ENCODE peak calls at places on chromosomes 13 and 19, in eight cellular contexts. One of them, this sample, is unnamed.

GRCh38 chr19:21210037-21210621 is 68.3 kb downstream of the ZNF431 start:
- DNase-seq in hepatocyte: peak
- DNase-seq in OCI-LY7: no peak
- DNase-seq in HCT116: no peak
- DNase-seq in GM23338: peak
- DNase-seq in neural progenitor cell: no peak
- DNase-seq in SK-N-SH: no peak
- DNase-seq in MM.1S: no peak
- DNase-seq in this sample: no peak

GRCh38 chr19:3398114-3398899 is 31.9 kb downstream of the NFIC start:
- DNase-seq in hepatocyte: peak
- DNase-seq in OCI-LY7: no peak
- DNase-seq in HCT116: no peak
- DNase-seq in GM23338: peak
- DNase-seq in neural progenitor cell: peak
- DNase-seq in SK-N-SH: no peak
- DNase-seq in MM.1S: no peak
- DNase-seq in this sample: no peak

GRCh38 chr13:112759053-112759452 is 69.2 kb downstream of the ATP11A start:
- DNase-seq in hepatocyte: no peak
- DNase-seq in OCI-LY7: no peak
- DNase-seq in HCT116: no peak
- DNase-seq in GM23338: no peak
- DNase-seq in neural progenitor cell: no peak
- DNase-seq in SK-N-SH: no peak
- DNase-seq in MM.1S: no peak
- DNase-seq in this sample: no peak

GRCh38 chr19:28706693-28707092 is 506.3 kb downstream of the UQCRFS1 start:
- DNase-seq in hepatocyte: no peak
- DNase-seq in OCI-LY7: no peak
- DNase-seq in HCT116: no peak
- DNase-seq in GM23338: no peak
- DNase-seq in neural progenitor cell: no peak
- DNase-seq in SK-N-SH: no peak
- DNase-seq in MM.1S: no peak
- DNase-seq in this sample: peak

GRCh38 chr13:72983085-72983768 is 75.6 kb upstream of the KLF5 start:
- DNase-seq in hepatocyte: peak
- DNase-seq in OCI-LY7: no peak
- DNase-seq in HCT116: no peak
- DNase-seq in GM23338: no peak
- DNase-seq in neural progenitor cell: no peak
- DNase-seq in SK-N-SH: no peak
- DNase-seq in MM.1S: no peak
- DNase-seq in this sample: no peak

GRCh38 chr13:27791901-27792392 is 336 bp upstream of the GSX1 start:
- DNase-seq in hepatocyte: no peak
- DNase-seq in OCI-LY7: no peak
- DNase-seq in HCT116: no peak
- DNase-seq in GM23338: no peak
- DNase-seq in neural progenitor cell: no peak
- DNase-seq in SK-N-SH: no peak
- DNase-seq in MM.1S: no peak
- DNase-seq in this sample: no peak

GRCh38 chr19:15371119-15371518 is 8.5 kb downstream of the AKAP8 start:
- DNase-seq in hepatocyte: no peak
- DNase-seq in OCI-LY7: no peak
- DNase-seq in HCT116: no peak
- DNase-seq in GM23338: no peak
- DNase-seq in neural progenitor cell: no peak
- DNase-seq in SK-N-SH: no peak
- DNase-seq in MM.1S: no peak
- DNase-seq in this sample: no peak

GRCh38 chr19:55056827-55057226 is 6.1 kb downstream of the RDH13 start:
- DNase-seq in hepatocyte: no peak
- DNase-seq in OCI-LY7: no peak
- DNase-seq in HCT116: no peak
- DNase-seq in GM23338: no peak
- DNase-seq in neural progenitor cell: no peak
- DNase-seq in SK-N-SH: no peak
- DNase-seq in MM.1S: no peak
- DNase-seq in this sample: no peak

GRCh38 chr19:5967571-5967970 is 10.4 kb downstream of the RANBP3 start:
- DNase-seq in hepatocyte: no peak
- DNase-seq in OCI-LY7: no peak
- DNase-seq in HCT116: no peak
- DNase-seq in GM23338: no peak
- DNase-seq in neural progenitor cell: no peak
- DNase-seq in SK-N-SH: no peak
- DNase-seq in MM.1S: no peak
- DNase-seq in this sample: no peak

GRCh38 chr19:17406039-17406886 is 833 bp upstream of the BST2 start:
- DNase-seq in hepatocyte: no peak
- DNase-seq in OCI-LY7: no peak
- DNase-seq in HCT116: no peak
- DNase-seq in GM23338: no peak
- DNase-seq in neural progenitor cell: no peak
- DNase-seq in SK-N-SH: peak
- DNase-seq in MM.1S: peak
- DNase-seq in this sample: no peak

GRCh38 chr13:100511422-100511821 is 77.2 kb downstream of the GGACT start:
- DNase-seq in hepatocyte: no peak
- DNase-seq in OCI-LY7: no peak
- DNase-seq in HCT116: no peak
- DNase-seq in GM23338: no peak
- DNase-seq in neural progenitor cell: no peak
- DNase-seq in SK-N-SH: no peak
- DNase-seq in MM.1S: no peak
- DNase-seq in this sample: no peak

GRCh38 chr13:21974741-21975140 is 303.9 kb downstream of the FGF9 start:
- DNase-seq in hepatocyte: no peak
- DNase-seq in OCI-LY7: no peak
- DNase-seq in HCT116: no peak
- DNase-seq in GM23338: no peak
- DNase-seq in neural progenitor cell: no peak
- DNase-seq in SK-N-SH: no peak
- DNase-seq in MM.1S: no peak
- DNase-seq in this sample: no peak

GRCh38 chr13:106373304-106373988 is 162.0 kb downstream of the EFNB2 start:
- DNase-seq in hepatocyte: no peak
- DNase-seq in OCI-LY7: peak
- DNase-seq in HCT116: no peak
- DNase-seq in GM23338: no peak
- DNase-seq in neural progenitor cell: no peak
- DNase-seq in SK-N-SH: no peak
- DNase-seq in MM.1S: no peak
- DNase-seq in this sample: no peak

GRCh38 chr13:110063490-110063889 is 243.5 kb downstream of the COL4A1 start:
- DNase-seq in hepatocyte: no peak
- DNase-seq in OCI-LY7: no peak
- DNase-seq in HCT116: no peak
- DNase-seq in GM23338: no peak
- DNase-seq in neural progenitor cell: no peak
- DNase-seq in SK-N-SH: no peak
- DNase-seq in MM.1S: no peak
- DNase-seq in this sample: no peak

GRCh38 chr13:110062077-110062776 is 244.7 kb downstream of the COL4A1 start:
- DNase-seq in hepatocyte: no peak
- DNase-seq in OCI-LY7: no peak
- DNase-seq in HCT116: no peak
- DNase-seq in GM23338: no peak
- DNase-seq in neural progenitor cell: no peak
- DNase-seq in SK-N-SH: no peak
- DNase-seq in MM.1S: no peak
- DNase-seq in this sample: peak

GRCh38 chr13:110061270-110061669 is 245.7 kb downstream of the COL4A1 start:
- DNase-seq in hepatocyte: no peak
- DNase-seq in OCI-LY7: no peak
- DNase-seq in HCT116: no peak
- DNase-seq in GM23338: peak
- DNase-seq in neural progenitor cell: no peak
- DNase-seq in SK-N-SH: no peak
- DNase-seq in MM.1S: no peak
- DNase-seq in this sample: no peak

GRCh38 chr13:110064022-110064421 is 242.9 kb downstream of the COL4A1 start:
- DNase-seq in hepatocyte: no peak
- DNase-seq in OCI-LY7: no peak
- DNase-seq in HCT116: no peak
- DNase-seq in GM23338: no peak
- DNase-seq in neural progenitor cell: no peak
- DNase-seq in SK-N-SH: no peak
- DNase-seq in MM.1S: no peak
- DNase-seq in this sample: no peak

DNA sequence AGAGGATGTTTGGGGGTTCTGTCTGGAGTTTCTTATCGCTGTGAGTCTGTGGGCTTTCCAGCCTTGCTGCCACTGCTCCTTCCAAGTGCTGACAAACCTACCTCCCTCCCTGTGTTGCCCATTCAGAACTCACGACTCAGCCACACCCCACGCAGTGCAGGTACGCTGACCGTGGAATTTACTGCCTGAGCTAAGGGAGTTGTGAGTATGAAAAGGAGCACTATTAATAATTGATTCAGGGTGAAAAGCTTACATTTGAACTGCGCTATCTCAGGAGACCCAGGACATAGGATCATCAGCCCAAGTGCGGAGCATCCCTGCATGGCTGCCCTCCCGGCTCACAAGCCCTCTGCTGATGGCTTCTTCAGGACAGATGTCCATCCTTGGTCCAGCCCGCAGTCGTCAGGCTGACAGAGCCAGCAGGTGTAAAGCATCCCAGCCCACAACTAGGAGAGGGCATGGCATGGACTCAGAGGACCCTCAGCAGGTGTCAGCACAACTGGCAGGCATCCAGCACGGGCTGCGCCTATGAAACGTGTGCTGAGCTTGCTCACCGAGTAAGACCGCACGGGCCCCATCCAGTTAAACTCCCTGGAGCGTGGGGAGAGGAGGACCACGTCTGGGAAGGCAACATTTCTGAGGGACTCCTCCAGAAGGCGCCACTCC is 244.0 kb downstream of the COL4A1 start:
- DNase-seq in hepatocyte: no peak
- DNase-seq in OCI-LY7: no peak
- DNase-seq in HCT116: no peak
- DNase-seq in GM23338: no peak
- DNase-seq in neural progenitor cell: no peak
- DNase-seq in SK-N-SH: no peak
- DNase-seq in MM.1S: no peak
- DNase-seq in this sample: no peak
- H3K4me2 ChIP-seq in hepatocyte: no peak
- H3K4me2 ChIP-seq in OCI-LY7: no peak
- H3K4me2 ChIP-seq in HCT116: no peak
- H3K4me2 ChIP-seq in GM23338: no peak
- H3K4me2 ChIP-seq in neural progenitor cell: no peak
- H3K4me2 ChIP-seq in SK-N-SH: no peak
- H3K4me2 ChIP-seq in MM.1S: no peak
- H3K4me2 ChIP-seq in this sample: no peak

GRCh38 chr13:98988782-98989181 is 10.9 kb upstream of the DOCK9 start:
- DNase-seq in hepatocyte: no peak
- DNase-seq in OCI-LY7: no peak
- DNase-seq in HCT116: no peak
- DNase-seq in GM23338: no peak
- DNase-seq in neural progenitor cell: no peak
- DNase-seq in SK-N-SH: no peak
- DNase-seq in MM.1S: no peak
- DNase-seq in this sample: no peak

GRCh38 chr13:98986226-98986846 is 8.5 kb upstream of the DOCK9 start:
- DNase-seq in hepatocyte: peak
- DNase-seq in OCI-LY7: no peak
- DNase-seq in HCT116: no peak
- DNase-seq in GM23338: no peak
- DNase-seq in neural progenitor cell: no peak
- DNase-seq in SK-N-SH: no peak
- DNase-seq in MM.1S: no peak
- DNase-seq in this sample: no peak

GRCh38 chr13:98985591-98985990 is 7.7 kb upstream of the DOCK9 start:
- DNase-seq in hepatocyte: no peak
- DNase-seq in OCI-LY7: no peak
- DNase-seq in HCT116: no peak
- DNase-seq in GM23338: no peak
- DNase-seq in neural progenitor cell: no peak
- DNase-seq in SK-N-SH: no peak
- DNase-seq in MM.1S: no peak
- DNase-seq in this sample: no peak

GRCh38 chr13:98988277-98988676 is 10.4 kb upstream of the DOCK9 start:
- DNase-seq in hepatocyte: no peak
- DNase-seq in OCI-LY7: no peak
- DNase-seq in HCT116: no peak
- DNase-seq in GM23338: no peak
- DNase-seq in neural progenitor cell: no peak
- DNase-seq in SK-N-SH: no peak
- DNase-seq in MM.1S: no peak
- DNase-seq in this sample: no peak

GRCh38 chr13:98987275-98987674 is 9.4 kb upstream of the DOCK9 start:
- DNase-seq in hepatocyte: no peak
- DNase-seq in OCI-LY7: no peak
- DNase-seq in HCT116: no peak
- DNase-seq in GM23338: no peak
- DNase-seq in neural progenitor cell: no peak
- DNase-seq in SK-N-SH: no peak
- DNase-seq in MM.1S: no peak
- DNase-seq in this sample: no peak
- TF ChIP-seq CTCF in hepatocyte: no peak
- TF ChIP-seq CTCF in OCI-LY7: no peak
- TF ChIP-seq CTCF in HCT116: no peak
- TF ChIP-seq CTCF in GM23338: no peak
- TF ChIP-seq CTCF in neural progenitor cell: no peak
- TF ChIP-seq CTCF in SK-N-SH: no peak
- TF ChIP-seq CTCF in MM.1S: no peak
- TF ChIP-seq CTCF in this sample: no peak

DNA sequence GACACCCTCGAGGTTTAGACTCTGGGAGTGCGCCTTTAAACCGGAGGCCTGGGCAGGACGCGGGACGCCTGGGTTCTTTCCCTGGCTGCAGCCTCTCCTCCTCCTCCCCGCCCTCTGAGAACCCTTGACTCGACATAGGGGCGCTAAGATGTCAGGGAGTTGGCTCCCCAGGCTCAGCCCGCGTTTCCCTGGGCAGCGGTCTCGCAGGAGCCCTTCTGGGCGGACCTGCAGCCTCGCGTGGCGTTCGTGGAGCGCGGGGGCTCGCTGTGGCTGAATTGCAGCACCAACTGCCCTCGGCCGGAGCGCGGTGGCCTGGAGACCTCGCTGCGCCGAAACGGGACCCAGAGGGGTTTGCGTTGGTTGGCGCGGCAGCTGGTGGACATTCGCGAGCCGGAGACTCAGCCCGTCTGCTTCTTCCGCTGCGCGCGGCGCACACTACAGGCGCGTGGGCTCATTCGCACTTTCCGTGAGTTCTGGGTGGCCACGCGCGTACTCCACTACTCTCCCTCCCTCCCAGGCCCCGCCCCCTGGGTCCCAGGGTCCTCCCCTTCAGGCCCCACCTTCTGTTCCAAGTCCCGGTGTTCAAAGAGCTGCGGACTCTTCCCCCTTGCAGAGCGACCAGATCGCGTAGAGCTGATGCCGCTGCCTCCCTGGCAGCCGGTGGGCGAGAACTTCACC is 1.3 kb downstream of the ICAM5 start:
- DNase-seq in hepatocyte: peak
- DNase-seq in OCI-LY7: peak
- DNase-seq in HCT116: peak
- DNase-seq in GM23338: peak
- DNase-seq in neural progenitor cell: peak
- DNase-seq in SK-N-SH: peak
- DNase-seq in MM.1S: peak
- DNase-seq in this sample: peak
- TF ChIP-seq EZH2phosphoT487 in hepatocyte: no peak
- TF ChIP-seq EZH2phosphoT487 in OCI-LY7: no peak
- TF ChIP-seq EZH2phosphoT487 in HCT116: no peak
- TF ChIP-seq EZH2phosphoT487 in GM23338: no peak
- TF ChIP-seq EZH2phosphoT487 in neural progenitor cell: peak
- TF ChIP-seq EZH2phosphoT487 in SK-N-SH: no peak
- TF ChIP-seq EZH2phosphoT487 in MM.1S: no peak
- TF ChIP-seq EZH2phosphoT487 in this sample: no peak

GRCh38 chr13:41145136-41145908 is 12.7 kb upstream of the KBTBD6 start:
- DNase-seq in hepatocyte: no peak
- DNase-seq in OCI-LY7: no peak
- DNase-seq in HCT116: no peak
- DNase-seq in GM23338: no peak
- DNase-seq in neural progenitor cell: no peak
- DNase-seq in SK-N-SH: no peak
- DNase-seq in MM.1S: no peak
- DNase-seq in this sample: no peak
- H3K4me2 ChIP-seq in hepatocyte: no peak
- H3K4me2 ChIP-seq in OCI-LY7: no peak
- H3K4me2 ChIP-seq in HCT116: no peak
- H3K4me2 ChIP-seq in GM23338: no peak
- H3K4me2 ChIP-seq in neural progenitor cell: no peak
- H3K4me2 ChIP-seq in SK-N-SH: no peak
- H3K4me2 ChIP-seq in MM.1S: no peak
- H3K4me2 ChIP-seq in this sample: no peak